ENCODE peak calls at places on chromosomes 16 and 17, in seven cellular contexts. One of them, this sample, is unnamed.

GRCh38 chr17:43645450-43645764 is 16.3 kb downstream of the MEOX1 start:
- DNase-seq in cardiac muscle cell: no peak
- DNase-seq in thoracic aorta: no peak
- DNase-seq in body of pancreas: no peak
- DNase-seq in PC-3: no peak
- DNase-seq in endodermal cell: peak; percentile 65
- DNase-seq in sigmoid colon: no peak
- DNase-seq in this sample: no peak

GRCh38 chr17:8072727-8073461 is 14.6 kb downstream of the ALOX12B start:
- DNase-seq in cardiac muscle cell: no peak
- DNase-seq in body of pancreas: no peak
- DNase-seq in thoracic aorta: no peak
- DNase-seq in PC-3: no peak
- DNase-seq in endodermal cell: peak; percentile 76
- DNase-seq in sigmoid colon: no peak
- DNase-seq in this sample: no peak

GRCh38 chr17:8489841-8490240 is 54.2 kb downstream of the NDEL1 start:
- DNase-seq in body of pancreas: no peak
- DNase-seq in PC-3: no peak
- DNase-seq in cardiac muscle cell: no peak
- DNase-seq in endodermal cell: no peak
- DNase-seq in sigmoid colon: no peak
- DNase-seq in thoracic aorta: no peak
- DNase-seq in this sample: no peak

GRCh38 chr17:32258383-32259121 is 7.1 kb upstream of the RHBDL3 start:
- DNase-seq in PC-3: no peak
- DNase-seq in sigmoid colon: no peak
- DNase-seq in cardiac muscle cell: no peak
- DNase-seq in body of pancreas: no peak
- DNase-seq in endodermal cell: peak; percentile 67
- DNase-seq in thoracic aorta: no peak
- DNase-seq in this sample: no peak

GRCh38 chr17:47905221-47905733 is 9.2 kb downstream of the SP2 start:
- DNase-seq in thoracic aorta: peak; percentile 51
- DNase-seq in endodermal cell: peak; percentile 75
- DNase-seq in body of pancreas: peak; percentile 55
- DNase-seq in cardiac muscle cell: peak; percentile 94
- DNase-seq in sigmoid colon: peak; percentile 91
- DNase-seq in PC-3: peak; percentile 32
- DNase-seq in this sample: no peak

GRCh38 chr17:78416791-78417530 is 38.5 kb downstream of the PGS1 start:
- DNase-seq in body of pancreas: no peak
- DNase-seq in thoracic aorta: no peak
- DNase-seq in cardiac muscle cell: peak; percentile 79
- DNase-seq in PC-3: no peak
- DNase-seq in sigmoid colon: peak; percentile 85
- DNase-seq in endodermal cell: no peak
- DNase-seq in this sample: no peak

GRCh38 chr17:76868176-76868668 is at the start of gene MGAT5B:
- DNase-seq in body of pancreas: peak; percentile 76
- DNase-seq in cardiac muscle cell: peak; percentile 85
- DNase-seq in endodermal cell: peak; percentile 98
- DNase-seq in thoracic aorta: peak; percentile 9
- DNase-seq in PC-3: peak; percentile 96
- DNase-seq in sigmoid colon: peak; percentile 83
- DNase-seq in this sample: peak; percentile 91

GRCh38 chr17:27550974-27551505 is 79.9 kb upstream of the LGALS9 start:
- DNase-seq in cardiac muscle cell: no peak
- DNase-seq in endodermal cell: no peak
- DNase-seq in thoracic aorta: no peak
- DNase-seq in sigmoid colon: no peak
- DNase-seq in PC-3: no peak
- DNase-seq in body of pancreas: no peak
- DNase-seq in this sample: no peak

GRCh38 chr17:17722081-17722905 is 41.0 kb downstream of the RAI1 start:
- DNase-seq in thoracic aorta: no peak
- DNase-seq in PC-3: no peak
- DNase-seq in body of pancreas: no peak
- DNase-seq in endodermal cell: peak; percentile 84
- DNase-seq in cardiac muscle cell: no peak
- DNase-seq in sigmoid colon: no peak
- DNase-seq in this sample: no peak

GRCh38 chr17:10730956-10731879 is 1.4 kb upstream of the TMEM220 start:
- DNase-seq in thoracic aorta: no peak
- DNase-seq in PC-3: no peak
- DNase-seq in endodermal cell: peak; percentile 64
- DNase-seq in body of pancreas: no peak
- DNase-seq in sigmoid colon: no peak
- DNase-seq in cardiac muscle cell: no peak
- DNase-seq in this sample: no peak

GRCh38 chr16:17404903-17405691 is 65.7 kb downstream of the XYLT1 start:
- DNase-seq in thoracic aorta: peak; percentile 81
- DNase-seq in cardiac muscle cell: peak; percentile 85
- DNase-seq in endodermal cell: no peak
- DNase-seq in sigmoid colon: peak; percentile 97
- DNase-seq in body of pancreas: peak; percentile 32
- DNase-seq in PC-3: no peak
- DNase-seq in this sample: peak; percentile 64

GRCh38 chr17:38743556-38744171 is 4.5 kb downstream of the PCGF2 start:
- DNase-seq in body of pancreas: no peak
- DNase-seq in PC-3: no peak
- DNase-seq in endodermal cell: peak; percentile 85
- DNase-seq in thoracic aorta: no peak
- DNase-seq in sigmoid colon: no peak
- DNase-seq in cardiac muscle cell: no peak
- DNase-seq in this sample: peak; percentile 72

DNA sequence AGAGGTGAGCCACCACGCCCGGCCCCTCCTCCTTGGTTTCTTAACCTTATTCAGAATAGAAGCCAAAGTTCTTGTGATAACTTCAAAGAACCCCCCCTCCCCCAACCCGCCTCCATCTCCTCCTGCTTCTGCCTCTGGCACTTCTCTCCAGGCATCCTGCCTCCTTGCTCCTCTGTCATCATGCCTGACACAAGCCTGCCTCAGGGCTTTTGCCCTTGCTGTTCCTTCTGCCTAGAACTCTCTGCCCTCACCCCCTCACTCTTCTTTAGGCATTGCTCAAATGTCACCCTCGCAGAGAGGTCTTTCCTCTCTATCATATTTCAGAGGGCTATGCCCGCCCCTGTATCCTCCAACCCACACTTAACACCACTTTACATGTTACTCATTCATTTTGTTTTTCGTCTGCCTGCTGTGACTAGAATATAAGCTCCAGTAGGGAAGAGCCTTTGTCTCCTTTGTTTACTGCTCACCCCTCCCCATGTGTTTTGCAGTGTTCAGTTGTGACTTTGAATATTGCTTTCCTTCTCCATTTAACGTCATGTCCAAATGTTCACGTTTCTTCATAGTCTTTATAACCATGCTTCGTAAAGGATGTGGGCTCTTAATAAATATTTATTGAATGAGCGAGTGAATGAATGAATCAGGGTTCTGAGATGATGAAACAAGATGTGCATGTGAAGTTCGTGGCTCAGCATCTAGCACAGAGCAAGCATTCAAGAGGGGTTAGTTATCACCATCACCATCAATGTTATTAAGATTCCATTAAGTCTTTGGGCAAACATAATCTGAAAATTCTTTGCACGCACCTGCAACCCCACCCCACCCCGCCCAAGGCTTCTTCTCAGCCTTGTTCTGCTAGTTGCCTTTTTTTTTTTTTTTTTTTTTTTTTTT is 186.2 kb upstream of the WSCD1 start:
- DNase-seq in endodermal cell: peak; percentile 21
- DNase-seq in cardiac muscle cell: no peak
- DNase-seq in sigmoid colon: no peak
- DNase-seq in PC-3: peak; percentile 90
- DNase-seq in thoracic aorta: no peak
- DNase-seq in body of pancreas: no peak
- DNase-seq in this sample: no peak
- H3K27me3 ChIP-seq in endodermal cell: no peaks in the 10 kb centered on the region
- H3K27me3 ChIP-seq in cardiac muscle cell: no peaks in the 10 kb centered on the region
- H3K27me3 ChIP-seq in sigmoid colon: no peaks in the 10 kb centered on the region
- H3K27me3 ChIP-seq in PC-3: no peaks in the 10 kb centered on the region
- H3K27me3 ChIP-seq in thoracic aorta: no peaks in the 10 kb centered on the region
- H3K27me3 ChIP-seq in body of pancreas: no peaks in the 10 kb centered on the region
- H3K27me3 ChIP-seq in this sample: peaks cover 4% of the 10 kb centered on the region

GRCh38 chr17:50161023-50161910 is 4.5 kb upstream of the SGCA start:
- DNase-seq in cardiac muscle cell: peak; percentile 94
- DNase-seq in sigmoid colon: peak; percentile 96
- DNase-seq in body of pancreas: peak; percentile 91
- DNase-seq in thoracic aorta: peak; percentile 79
- DNase-seq in PC-3: peak; percentile 95
- DNase-seq in endodermal cell: peak; percentile 99
- DNase-seq in this sample: peak; percentile 95

GRCh38 chr17:50163846-50164696 is 1.7 kb upstream of the SGCA start:
- DNase-seq in endodermal cell: no peak
- DNase-seq in sigmoid colon: no peak
- DNase-seq in PC-3: no peak
- DNase-seq in cardiac muscle cell: no peak
- DNase-seq in body of pancreas: no peak
- DNase-seq in thoracic aorta: no peak
- DNase-seq in this sample: peak; percentile 64

GRCh38 chr17:50164697-50164988 is 1.2 kb upstream of the SGCA start:
- DNase-seq in PC-3: no peak
- DNase-seq in endodermal cell: no peak
- DNase-seq in cardiac muscle cell: no peak
- DNase-seq in sigmoid colon: no peak
- DNase-seq in thoracic aorta: no peak
- DNase-seq in body of pancreas: no peak
- DNase-seq in this sample: no peak

GRCh38 chr17:50161911-50162288 is 3.9 kb upstream of the SGCA start:
- DNase-seq in endodermal cell: no peak
- DNase-seq in thoracic aorta: no peak
- DNase-seq in cardiac muscle cell: no peak
- DNase-seq in sigmoid colon: no peak
- DNase-seq in body of pancreas: no peak
- DNase-seq in PC-3: no peak
- DNase-seq in this sample: no peak

GRCh38 chr17:50162466-50163254 is 3.1 kb upstream of the SGCA start:
- DNase-seq in body of pancreas: no peak
- DNase-seq in thoracic aorta: no peak
- DNase-seq in sigmoid colon: no peak
- DNase-seq in endodermal cell: no peak
- DNase-seq in PC-3: no peak
- DNase-seq in cardiac muscle cell: no peak
- DNase-seq in this sample: no peak
- H3K27ac ChIP-seq in body of pancreas: no peak overlapping the region
- H3K27ac ChIP-seq in thoracic aorta: no peak overlapping the region
- H3K27ac ChIP-seq in sigmoid colon: no peak overlapping the region
- H3K27ac ChIP-seq in endodermal cell: peak overlapping the region; percentile 89
- H3K27ac ChIP-seq in PC-3: no peak overlapping the region
- H3K27ac ChIP-seq in cardiac muscle cell: no peak overlapping the region
- H3K27ac ChIP-seq in this sample: no peak overlapping the region

GRCh38 chr17:80454557-80455327 is 21.7 kb downstream of the NPTX1 start:
- DNase-seq in endodermal cell: peak; percentile 99
- DNase-seq in PC-3: peak; percentile 99
- DNase-seq in cardiac muscle cell: peak; percentile 98
- DNase-seq in body of pancreas: peak; percentile 96
- DNase-seq in sigmoid colon: peak; percentile 98
- DNase-seq in thoracic aorta: peak; percentile 73
- DNase-seq in this sample: peak; percentile 99
- TF ChIP-seq CTCF in endodermal cell: peak; percentile 12
- TF ChIP-seq CTCF in PC-3: no peak
- TF ChIP-seq CTCF in cardiac muscle cell: no peak
- TF ChIP-seq CTCF in body of pancreas: peak; percentile 10
- TF ChIP-seq CTCF in sigmoid colon: no peak
- TF ChIP-seq CTCF in thoracic aorta: no peak
- TF ChIP-seq CTCF in this sample: no peak

DNA sequence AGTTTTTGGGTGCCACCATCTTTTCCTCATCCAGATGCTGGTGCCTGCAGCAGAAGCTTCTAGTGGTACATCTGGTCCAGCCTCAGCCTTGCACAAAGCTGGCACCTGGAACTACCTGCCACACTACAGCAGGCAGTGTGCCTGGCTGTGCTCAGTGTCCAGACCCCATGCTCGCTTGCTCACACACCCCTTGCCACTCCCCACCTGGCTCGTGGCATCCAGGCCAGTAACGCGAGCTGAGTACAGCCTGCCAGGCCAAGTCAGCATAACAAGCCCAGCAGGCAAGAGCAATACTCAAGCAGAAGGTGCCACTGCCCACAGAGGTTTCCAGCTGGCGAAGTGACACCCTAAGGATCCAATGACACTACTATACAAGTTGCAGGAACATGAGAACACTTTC is 29.7 kb upstream of the KIF2B start:
- DNase-seq in endodermal cell: no peak
- DNase-seq in cardiac muscle cell: no peak
- DNase-seq in PC-3: no peak
- DNase-seq in sigmoid colon: no peak
- DNase-seq in body of pancreas: no peak
- DNase-seq in thoracic aorta: no peak
- DNase-seq in this sample: no peak
- H3K27me3 ChIP-seq in endodermal cell: no peaks in the 10 kb centered on the region
- H3K27me3 ChIP-seq in cardiac muscle cell: no peaks in the 10 kb centered on the region
- H3K27me3 ChIP-seq in PC-3: no peaks in the 10 kb centered on the region
- H3K27me3 ChIP-seq in sigmoid colon: no peaks in the 10 kb centered on the region
- H3K27me3 ChIP-seq in body of pancreas: no peaks in the 10 kb centered on the region
- H3K27me3 ChIP-seq in thoracic aorta: no peaks in the 10 kb centered on the region
- H3K27me3 ChIP-seq in this sample: no peaks in the 10 kb centered on the region

GRCh38 chr17:61058066-61058465 is 341.6 kb upstream of the TBX2 start:
- DNase-seq in endodermal cell: no peak
- DNase-seq in thoracic aorta: no peak
- DNase-seq in PC-3: no peak
- DNase-seq in cardiac muscle cell: no peak
- DNase-seq in sigmoid colon: no peak
- DNase-seq in body of pancreas: no peak
- DNase-seq in this sample: no peak
- H3K27ac ChIP-seq in endodermal cell: no peak overlapping the region
- H3K27ac ChIP-seq in thoracic aorta: no peak overlapping the region
- H3K27ac ChIP-seq in PC-3: no peak overlapping the region
- H3K27ac ChIP-seq in cardiac muscle cell: no peak overlapping the region
- H3K27ac ChIP-seq in sigmoid colon: no peak overlapping the region
- H3K27ac ChIP-seq in body of pancreas: no peak overlapping the region
- H3K27ac ChIP-seq in this sample: no peak overlapping the region

DNA sequence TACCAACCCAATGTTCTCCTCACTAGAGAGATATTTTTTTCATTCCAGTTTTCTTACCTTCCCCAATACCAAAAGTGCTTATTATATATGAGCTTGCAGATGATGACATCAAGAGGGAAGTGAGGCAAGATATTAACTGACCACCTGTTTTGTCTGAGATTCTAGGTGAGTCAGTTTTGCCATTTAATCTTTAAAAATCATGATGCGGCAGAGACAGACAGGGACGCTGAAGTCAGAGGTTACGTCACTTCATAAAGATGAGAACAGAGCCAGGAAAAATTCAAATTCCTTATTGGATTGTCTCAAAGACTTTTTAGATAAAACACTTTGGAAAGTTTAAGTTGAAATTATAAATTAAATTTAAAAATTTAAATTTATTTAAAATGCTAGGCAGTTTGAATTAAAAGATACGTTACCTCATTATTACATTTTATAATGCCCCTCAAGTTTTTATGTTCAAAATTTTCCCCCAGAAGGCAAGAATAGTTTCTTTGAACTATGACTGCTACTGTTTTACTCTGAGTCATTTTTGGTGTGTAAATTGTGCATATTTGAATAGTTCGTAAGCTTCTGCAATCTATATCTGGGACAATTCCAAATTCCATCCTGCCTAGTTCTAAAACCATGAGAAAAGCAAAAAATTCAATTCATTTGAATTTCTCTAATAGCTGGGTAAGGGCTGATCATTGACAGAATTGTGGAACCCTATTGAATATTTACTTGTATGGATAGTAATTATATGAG is 839.6 kb upstream of the GOT2 start:
- DNase-seq in sigmoid colon: no peak
- DNase-seq in thoracic aorta: no peak
- DNase-seq in body of pancreas: no peak
- DNase-seq in endodermal cell: no peak
- DNase-seq in PC-3: peak; percentile 68
- DNase-seq in cardiac muscle cell: peak; percentile 69
- DNase-seq in this sample: no peak
- TF ChIP-seq CTCF in sigmoid colon: no peak
- TF ChIP-seq CTCF in thoracic aorta: no peak
- TF ChIP-seq CTCF in body of pancreas: no peak
- TF ChIP-seq CTCF in endodermal cell: no peak
- TF ChIP-seq CTCF in PC-3: no peak
- TF ChIP-seq CTCF in cardiac muscle cell: no peak
- TF ChIP-seq CTCF in this sample: no peak

This sample was measured in upper lobe of right lung.